ENCODE peak calls at places on chromosomes 6 and 20, in six cellular contexts. R is body of pancreas, G is tibial artery, P is HCT116, W is GM12878, D is K562. T is an unnamed sample.

GRCh38 chr6:63897459-63897858 is 261.9 kb downstream of the PHF3 start:
- DNase-seq in R (no peak), G (no peak), P (no peak), W (no peak), D (no peak), T (no peak)

GRCh38 chr20:59903631-59904030 is 29.8 kb downstream of the SYCP2 start:
- DNase-seq in R (no peak), G (no peak), P (no peak), W (no peak), D (no peak), T (no peak)

GRCh38 chr6:4153514-4153985 is 18.2 kb upstream of the ECI2 start:
- DNase-seq in R (no peak), G (no peak), P (no peak), W (no peak), D (no peak), T (no peak)

GRCh38 chr6:129575378-129576118 is 134.4 kb downstream of the ARHGAP18 start:
- DNase-seq in R (no peak), G (no peak), P (peak; percentile 27), W (no peak), D (peak; percentile 54), T (no peak)

GRCh38 chr6:21277601-21278043 is 315.9 kb upstream of the SOX4 start:
- DNase-seq in R (no peak), G (no peak), P (peak; percentile 7), W (no peak), D (no peak), T (no peak)

GRCh38 chr6:142474446-142475289 is 172.9 kb downstream of the ADGRG6 start:
- DNase-seq in R (peak; percentile 19), G (no peak), P (peak; percentile 77), W (no peak), D (peak; percentile 58), T (peak; percentile 76)

GRCh38 chr20:1846341-1846740 is 48.9 kb upstream of the SIRPA start:
- DNase-seq in R (no peak), G (no peak), P (no peak), W (no peak), D (no peak), T (no peak)

GRCh38 chr6:73542882-73543281 is 22.1 kb upstream of the EEF1A1 start:
- DNase-seq in R (no peak), G (no peak), P (no peak), W (no peak), D (no peak), T (no peak)

GRCh38 chr6:157225575-157225995 is 97.7 kb downstream of the TMEM242 start:
- DNase-seq in R (no peak), G (no peak), P (no peak), W (no peak), D (no peak), T (no peak)

GRCh38 chr20:56271974-56272373 is 23.4 kb downstream of the MC3R start:
- DNase-seq in R (no peak), G (no peak), P (no peak), W (no peak), D (no peak), T (no peak)

GRCh38 chr6:134932121-134932520 is 17.8 kb downstream of the ALDH8A1 start:
- DNase-seq in R (no peak), G (no peak), P (no peak), W (no peak), D (no peak), T (no peak)

GRCh38 chr6:154229796-154230195 is 126.8 kb downstream of the IPCEF1 start:
- DNase-seq in R (no peak), G (no peak), P (no peak), W (no peak), D (no peak), T (no peak)

GRCh38 chr6:22877946-22878705 is 308.8 kb downstream of the HDGFL1 start:
- DNase-seq in R (no peak), G (no peak), P (no peak), W (no peak), D (no peak), T (no peak)

GRCh38 chr6:151154418-151154817 is 85.3 kb upstream of the AKAP12 start:
- DNase-seq in R (peak; percentile 68), G (peak; percentile 28), P (no peak), W (no peak), D (peak; percentile 25), T (no peak)

GRCh38 chr6:148203281-148203925 is 139.2 kb upstream of the SASH1 start:
- DNase-seq in R (no peak), G (no peak), P (no peak), W (no peak), D (no peak), T (no peak)

GRCh38 chr6:16559091-16559490 is 202.2 kb downstream of the ATXN1 start:
- DNase-seq in R (no peak), G (no peak), P (no peak), W (no peak), D (no peak), T (no peak)

GRCh38 chr20:45426621-45427020 is 10.7 kb downstream of the PIGT start:
- DNase-seq in R (no peak), G (no peak), P (no peak), W (no peak), D (peak; percentile 49), T (peak; percentile 16)

GRCh38 chr6:43828711-43829110 is 58.7 kb downstream of the VEGFA start:
- DNase-seq in R (no peak), G (no peak), P (peak; percentile 28), W (no peak), D (peak; percentile 82), T (no peak)

GRCh38 chr6:121584591-121585369 is 149.3 kb downstream of the GJA1 start:
- DNase-seq in R (no peak), G (no peak), P (no peak), W (no peak), D (no peak), T (no peak)

DNA sequence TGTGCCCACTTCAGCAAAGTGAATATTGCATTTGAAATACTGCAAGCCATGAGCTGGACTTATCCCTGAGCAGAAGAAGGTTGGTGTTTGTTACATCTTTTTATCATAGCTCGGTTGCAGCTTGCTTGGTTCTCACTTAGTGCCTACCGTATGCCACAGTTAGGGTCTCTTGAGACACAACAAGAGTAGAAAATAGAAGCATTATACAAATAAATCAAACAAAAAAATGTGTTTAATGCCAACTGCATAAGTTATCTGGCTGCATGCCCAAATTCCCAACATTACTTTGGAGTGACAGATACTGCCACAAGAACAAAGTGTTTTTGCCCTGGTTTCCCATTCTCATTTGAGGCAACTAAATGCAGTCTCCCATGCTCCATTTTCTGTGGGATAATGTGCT is 53.9 kb upstream of the LAMP5 start:
- DNase-seq in R (peak; percentile 13), G (no peak), P (no peak), W (no peak), D (no peak), T (no peak)
- H3K27ac ChIP-seq in R (no peak overlapping the region), G (no peak overlapping the region), P (no peak overlapping the region), W (no peak overlapping the region), D (no peak overlapping the region), T (no peak overlapping the region)

GRCh38 chr20:34100578-34100977 is 11.5 kb downstream of the EIF2S2 start:
- DNase-seq in R (no peak), G (no peak), P (no peak), W (no peak), D (no peak), T (no peak)
- H3K36me3 ChIP-seq in R (peaks cover 35% of the 10 kb centered on the region), G (peaks cover 82% of the 10 kb centered on the region), P (peaks cover 71% of the 10 kb centered on the region), W (peaks cover 67% of the 10 kb centered on the region), D (peaks cover 99% of the 10 kb centered on the region), T (peaks cover 99% of the 10 kb centered on the region)

DNA sequence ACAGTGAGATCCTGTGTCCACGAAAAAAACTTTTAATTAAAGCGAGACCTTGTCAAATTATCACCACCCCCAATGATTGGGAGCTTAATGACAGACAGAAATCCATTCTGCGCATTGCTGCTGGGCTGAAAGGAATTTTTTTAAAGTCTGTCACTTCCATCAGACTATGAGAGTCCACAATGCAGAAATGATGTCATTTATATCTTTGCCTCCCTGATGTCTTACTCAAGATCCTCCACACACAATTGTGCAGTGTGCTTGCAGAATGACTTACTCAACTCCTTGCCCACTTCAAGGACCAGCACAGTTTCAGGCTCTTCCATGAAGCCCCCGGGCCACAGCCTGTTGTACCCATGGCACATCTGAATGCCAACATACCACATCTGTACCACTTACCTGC is 41.0 kb downstream of the GPLD1 start:
- DNase-seq in R (no peak), G (no peak), P (no peak), W (no peak), D (no peak), T (no peak)
- H3K27ac ChIP-seq in R (no peak overlapping the region), G (no peak overlapping the region), P (no peak overlapping the region), W (no peak overlapping the region), D (no peak overlapping the region), T (no peak overlapping the region)

GRCh38 chr20:3861191-3861590 is 14.6 kb downstream of the MAVS start:
- DNase-seq in R (no peak), G (no peak), P (no peak), W (no peak), D (no peak), T (no peak)
- H3K36me3 ChIP-seq in R (peaks cover 53% of the 10 kb centered on the region), G (peaks cover 95% of the 10 kb centered on the region), P (peaks cover 59% of the 10 kb centered on the region), W (peaks cover 27% of the 10 kb centered on the region), D (peaks cover 73% of the 10 kb centered on the region), T (peaks cover 71% of the 10 kb centered on the region)

GRCh38 chr20:24653306-24653705 is 183.9 kb downstream of the SYNDIG1 start:
- DNase-seq in R (no peak), G (no peak), P (no peak), W (no peak), D (no peak), T (peak; percentile 53)
- H3K27ac ChIP-seq in R (no peak overlapping the region), G (no peak overlapping the region), P (no peak overlapping the region), W (no peak overlapping the region), D (no peak overlapping the region), T (peak overlapping the region; percentile 40)

T was measured in WERI-Rb-1.